ENCODE peak calls at places on chromosomes 11 and 22, in four cellular contexts. J, O, C and G are unnamed samples.

GRCh38 chr11:1819115-1819514 is 15.7 kb upstream of the SYT8 start:
- DNase-seq in C (no peak), O (no peak), J (no peak), G (no peak)

GRCh38 chr22:36367479-36367878 is 20.3 kb downstream of the MYH9 start:
- DNase-seq in O (no peak), C (no peak), J (no peak), G (no peak)

GRCh38 chr11:124465368-124465767 is 19.9 kb upstream of the OR8B8 start:
- DNase-seq in O (no peak), J (no peak), C (no peak), G (no peak)

GRCh38 chr22:40302149-40302548 is 44.2 kb upstream of the ADSL start:
- DNase-seq in C (no peak), O (no peak), J (no peak), G (no peak)

GRCh38 chr11:729492-730074 is 17.7 kb upstream of the TALDO1 start:
- DNase-seq in C (no peak), J (no peak), O (peak), G (no peak)

GRCh38 chr11:72144807-72145565 is 9.5 kb downstream of the FOLR3 start:
- DNase-seq in C (no peak), J (no peak), O (no peak), G (no peak)

GRCh38 chr11:80330302-80330701 is 889.5 kb upstream of the TENM4 start:
- DNase-seq in C (no peak), O (no peak), J (no peak), G (no peak)

GRCh38 chr11:69818243-69819108 is 740 bp downstream of the FGF3 start:
- DNase-seq in O (no peak), J (no peak), C (no peak), G (no peak)

GRCh38 chr11:2825886-2826678 is 59.5 kb downstream of the CDKN1C start:
- DNase-seq in C (no peak), O (peak), J (no peak), G (no peak)

GRCh38 chr11:9399466-9399865 is 15.0 kb downstream of the IPO7 start:
- DNase-seq in O (no peak), J (no peak), C (no peak), G (no peak)

GRCh38 chr11:102846292-102846691 is 2.9 kb upstream of the MMP3 start:
- DNase-seq in C (no peak), O (no peak), J (no peak), G (no peak)